ENCODE peak calls at places on chromosome 12, in seven cellular contexts. H is K562, I is Panc1, U is suprapubic skin, E is stomach, D is GM12891, A is sigmoid colon. G is an unnamed sample.

GRCh38 chr12:78226763-78227162 is 396.1 kb downstream of the NAV3 start:
- DNase-seq in H (no peak), I (no peak), U (no peak), E (no peak), D (no peak), A (no peak), G (no peak)

GRCh38 chr12:43306066-43306465 is 245.9 kb downstream of the ADAMTS20 start:
- DNase-seq in H (no peak), I (no peak), U (no peak), E (no peak), D (no peak), A (peak; percentile 71), G (no peak)

GRCh38 chr12:8081228-8081920 is 700 bp upstream of the NECAP1 start:
- DNase-seq in H (peak; percentile 26), I (no peak), U (no peak), E (no peak), D (no peak), A (no peak), G (no peak)

GRCh38 chr12:83826112-83826511 is 1086.5 kb downstream of the SLC6A15 start:
- DNase-seq in H (peak; percentile 4), I (peak; percentile 15), U (no peak), E (peak; percentile 35), D (no peak), A (no peak), G (no peak)

GRCh38 chr12:116339800-116340371 is 62.4 kb upstream of the MED13L start:
- DNase-seq in H (no peak), I (no peak), U (no peak), E (no peak), D (no peak), A (no peak), G (no peak)

GRCh38 chr12:69173358-69173757 is 66.0 kb upstream of the CPSF6 start:
- DNase-seq in H (no peak), I (no peak), U (no peak), E (no peak), D (no peak), A (no peak), G (no peak)

GRCh38 chr12:40668095-40668494 is 24.1 kb upstream of the CNTN1 start:
- DNase-seq in H (no peak), I (no peak), U (no peak), E (no peak), D (no peak), A (no peak), G (no peak)

GRCh38 chr12:25249951-25250738 is 584 bp downstream of the KRAS start:
- DNase-seq in H (peak; percentile 46), I (no peak), U (peak; percentile 86), E (peak; percentile 62), D (peak; percentile 43), A (peak; percentile 79), G (peak; percentile 46)

GRCh38 chr12:65529771-65530435 is 251.4 kb downstream of the MSRB3 start:
- DNase-seq in H (no peak), I (no peak), U (no peak), E (no peak), D (no peak), A (no peak), G (no peak)

GRCh38 chr12:22978962-22979361 is 354.0 kb downstream of the ETNK1 start:
- DNase-seq in H (no peak), I (no peak), U (no peak), E (no peak), D (no peak), A (no peak), G (no peak)

GRCh38 chr12:117897379-117898161 is 71.2 kb downstream of the KSR2 start:
- DNase-seq in H (no peak), I (no peak), U (no peak), E (no peak), D (no peak), A (no peak), G (no peak)

GRCh38 chr12:80590085-80590484 is 117.3 kb upstream of the MYF6 start:
- DNase-seq in H (no peak), I (no peak), U (no peak), E (no peak), D (no peak), A (no peak), G (no peak)

GRCh38 chr12:4767181-4767580 is 47.0 kb downstream of the GALNT8 start:
- DNase-seq in H (no peak), I (no peak), U (no peak), E (no peak), D (no peak), A (no peak), G (no peak)

GRCh38 chr12:49201595-49202295 is 12.9 kb upstream of the TUBA1A start:
- DNase-seq in H (peak; percentile 25), I (no peak), U (no peak), E (no peak), D (no peak), A (no peak), G (no peak)

GRCh38 chr12:69879007-69879960 is 54.3 kb downstream of the MYRFL start:
- DNase-seq in H (peak; percentile 78), I (no peak), U (no peak), E (peak; percentile 75), D (peak; percentile 48), A (no peak), G (peak; percentile 50)

GRCh38 chr12:50224026-50224692 is 57.0 kb upstream of the CERS5 start:
- DNase-seq in H (no peak), I (peak; percentile 77), U (no peak), E (peak; percentile 51), D (no peak), A (no peak), G (no peak)

GRCh38 chr12:55762646-55763045 is 19.7 kb downstream of the GDF11 start:
- DNase-seq in H (no peak), I (no peak), U (no peak), E (no peak), D (no peak), A (no peak), G (no peak)

GRCh38 chr12:6074979-6075585 is 49.4 kb downstream of the VWF start:
- DNase-seq in H (no peak), I (no peak), U (no peak), E (peak; percentile 33), D (peak; percentile 35), A (no peak), G (no peak)

GRCh38 chr12:45235087-45236025 is 19.5 kb downstream of the ANO6 start:
- DNase-seq in H (no peak), I (no peak), U (no peak), E (no peak), D (no peak), A (peak; percentile 68), G (no peak)

GRCh38 chr12:126747530-126748149 is 1519.3 kb upstream of the TMEM132C start:
- DNase-seq in H (peak; percentile 82), I (no peak), U (no peak), E (peak; percentile 47), D (no peak), A (no peak), G (no peak)

GRCh38 chr12:108468149-108468968 is 46.7 kb upstream of the FICD start:
- DNase-seq in H (peak; percentile 60), I (no peak), U (no peak), E (no peak), D (peak; percentile 32), A (no peak), G (no peak)

GRCh38 chr12:11623382-11623781 is 26.1 kb upstream of the ETV6 start:
- DNase-seq in H (no peak), I (no peak), U (no peak), E (no peak), D (no peak), A (no peak), G (no peak)

GRCh38 chr12:125606312-125606711 is 541.1 kb downstream of the AACS start:
- DNase-seq in H (no peak), I (no peak), U (no peak), E (no peak), D (no peak), A (no peak), G (no peak)
- TF ChIP-seq POLR2AphosphoS5 in H (no peak), I (no peak), U (no peak), E (no peak), D (no peak), A (no peak), G (no peak)

DNA sequence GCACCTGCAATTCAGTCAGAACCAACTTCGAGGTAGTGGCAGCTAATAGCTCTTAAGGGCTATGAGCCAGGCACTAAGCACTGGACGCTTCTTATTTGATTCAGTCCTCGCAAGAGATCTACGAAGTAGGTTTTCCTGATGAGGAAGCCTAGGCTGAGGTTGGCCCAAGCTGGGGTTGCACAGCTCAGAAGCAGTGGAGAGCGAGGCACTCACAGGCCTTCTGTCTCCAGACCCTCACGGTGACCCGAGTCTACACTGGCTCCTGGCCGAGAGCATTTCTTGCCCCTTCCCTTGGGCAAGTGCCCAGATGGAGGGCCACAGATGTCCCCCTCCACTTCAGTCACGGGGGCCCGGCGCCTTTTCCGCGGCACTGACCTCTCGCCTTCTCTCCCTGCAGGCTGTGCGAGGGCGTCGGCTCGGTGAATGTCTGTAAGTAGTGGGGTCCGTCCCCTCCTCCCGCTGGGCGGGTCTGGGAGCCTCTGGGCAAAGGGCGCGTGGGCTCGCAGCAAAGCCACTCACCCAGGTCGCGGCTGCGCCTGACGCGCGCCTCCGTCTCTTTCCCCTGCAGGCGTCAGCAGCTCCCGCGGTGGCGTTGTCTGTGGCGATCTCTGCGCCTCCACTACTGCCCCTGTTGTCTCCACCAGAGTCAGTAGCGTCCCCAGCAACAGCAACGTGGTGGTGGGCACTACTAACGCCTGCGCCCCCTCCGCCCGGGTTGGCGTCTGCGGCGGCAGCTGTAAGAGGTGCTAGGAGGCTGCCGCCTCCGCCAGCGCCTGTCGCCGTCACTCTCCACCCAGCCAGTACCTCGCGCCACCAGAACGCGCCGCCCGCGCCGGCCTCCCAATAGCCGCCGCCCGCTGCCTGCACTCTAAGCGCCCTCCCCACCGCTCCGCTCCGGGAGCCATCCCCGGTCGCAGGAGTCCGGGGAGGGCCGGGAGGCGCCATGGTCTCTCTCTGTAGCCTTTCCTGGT is 13.1 kb downstream of the KRT83 start:
- DNase-seq in H (no peak), I (no peak), U (no peak), E (peak; percentile 67), D (peak; percentile 65), A (peak; percentile 60), G (peak; percentile 46)
- TF ChIP-seq POLR2AphosphoS5 in H (no peak), I (peak; percentile 34), U (no peak), E (no peak), D (no peak), A (peak; percentile 46), G (no peak)

DNA sequence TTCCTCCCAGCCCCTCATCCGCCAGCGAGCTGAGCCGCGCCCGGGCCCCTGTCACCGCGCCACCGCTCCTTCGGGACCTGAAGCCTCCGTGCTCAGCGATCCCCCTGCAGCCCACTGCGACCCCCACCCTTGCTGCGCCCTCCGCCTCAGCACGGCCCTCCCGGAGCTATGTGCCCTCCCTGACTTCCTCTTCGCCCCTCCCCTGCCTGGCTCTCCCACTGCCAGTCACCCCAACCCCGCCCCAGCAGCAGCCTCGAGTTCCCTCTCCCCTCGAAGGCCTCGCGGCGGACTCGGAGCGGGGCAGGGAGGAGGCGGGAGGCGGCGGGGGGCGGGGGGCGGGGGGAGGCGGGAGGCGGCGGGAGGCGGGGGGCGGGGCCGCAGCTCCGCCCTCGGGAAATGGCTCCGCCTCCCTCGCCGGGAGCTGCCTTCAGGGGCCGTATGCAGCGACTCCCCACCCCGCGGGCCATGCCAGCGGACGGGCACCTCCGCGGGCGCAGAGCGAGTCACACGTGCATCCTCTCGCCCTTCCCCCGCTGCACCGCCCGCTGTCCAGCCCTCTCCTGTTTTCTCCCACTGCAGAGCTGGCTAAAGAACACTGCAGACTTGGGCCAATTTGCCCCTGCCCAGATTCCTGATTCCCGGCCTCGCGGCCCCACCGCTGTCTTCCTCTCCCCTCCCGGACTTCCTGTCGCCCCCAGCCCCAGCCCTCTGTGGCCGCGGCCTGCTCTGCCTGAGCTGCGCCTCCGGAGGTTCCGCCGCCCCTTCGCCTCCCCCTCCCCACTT is 29.1 kb upstream of the ADIPOR2 start:
- DNase-seq in H (peak; percentile 86), I (peak; percentile 53), U (peak; percentile 94), E (peak; percentile 96), D (peak; percentile 82), A (peak; percentile 97), G (peak; percentile 80)
- TF ChIP-seq POLR2AphosphoS5 in H (peak; percentile 42), I (peak; percentile 39), U (no peak), E (peak; percentile 92), D (no peak), A (peak; percentile 87), G (no peak)

GRCh38 chr12:569803-570236 is 93.4 kb downstream of the NINJ2 start:
- DNase-seq in H (peak; percentile 89), I (peak; percentile 18), U (peak; percentile 95), E (peak; percentile 90), D (peak; percentile 98), A (peak; percentile 93), G (peak; percentile 98)
- TF ChIP-seq POLR2AphosphoS5 in H (no peak), I (no peak), U (no peak), E (peak; percentile 84), D (no peak), A (peak; percentile 62), G (no peak)

G was measured in GM12892.